ENCODE peak calls at places on chromosomes 1 and 21, in eight cellular contexts. R is neural crest cell, U is fibroblast of the aortic adventitia, J is transverse colon, M is cardiac muscle cell, O is progenitor cell of endocrine pancreas, G is esophagus muscularis mucosa, A is dorsolateral prefrontal cortex. C is an unnamed sample.

GRCh38 chr1:1264868-1265272 is 8.8 kb downstream of the UBE2J2 start:
- DNase-seq in O (no peak), J (no peak), R (no peak), U (peak; percentile 95), G (no peak), M (peak; percentile 79), A (no peak), C (peak; percentile 51)

GRCh38 chr1:231091853-231092301 is 51.8 kb upstream of the FAM89A start:
- DNase-seq in G (no peak), A (no peak), U (peak; percentile 14), O (peak; percentile 21), R (peak; percentile 63), M (peak; percentile 54), J (peak; percentile 48), C (peak; percentile 60)

GRCh38 chr1:217535601-217536377 is 95.1 kb downstream of the GPATCH2 start:
- DNase-seq in R (no peak), M (peak; percentile 42), J (no peak), U (no peak), A (no peak), O (no peak), G (no peak), C (no peak)

GRCh38 chr21:28641731-28642130 is 350.9 kb downstream of the LTN1 start:
- DNase-seq in M (no peak), J (no peak), A (no peak), O (no peak), G (no peak), R (no peak), U (no peak), C (no peak)

GRCh38 chr1:48873944-48874343 is 97.3 kb upstream of the BEND5 start:
- DNase-seq in U (no peak), J (no peak), A (peak; percentile 62), R (no peak), O (no peak), G (no peak), M (no peak), C (no peak)

GRCh38 chr1:12572506-12572905 is 45.5 kb downstream of the DHRS3 start:
- DNase-seq in A (no peak), R (no peak), G (no peak), J (no peak), U (no peak), M (peak; percentile 87), O (no peak), C (no peak)

GRCh38 chr1:168848041-168848440 is 119.0 kb upstream of the DPT start:
- DNase-seq in J (no peak), A (no peak), O (no peak), U (no peak), R (no peak), M (no peak), G (no peak), C (no peak)

GRCh38 chr1:119646521-119647227 is 1.4 kb downstream of the ZNF697 start:
- DNase-seq in A (no peak), G (no peak), J (no peak), R (no peak), O (no peak), M (peak; percentile 63), U (peak; percentile 49), C (peak; percentile 3)

GRCh38 chr1:214292317-214292716 is 11.4 kb downstream of the SMYD2 start:
- DNase-seq in O (no peak), U (no peak), G (no peak), J (no peak), M (peak; percentile 55), R (no peak), A (no peak), C (no peak)

GRCh38 chr1:3426956-3427535 is 27.4 kb upstream of the ARHGEF16 start:
- DNase-seq in J (no peak), G (no peak), U (no peak), A (no peak), O (no peak), R (no peak), M (no peak), C (no peak)

GRCh38 chr1:57591854-57592253 is 168.0 kb upstream of the DAB1 start:
- DNase-seq in J (no peak), R (no peak), O (no peak), M (no peak), G (no peak), U (no peak), A (no peak), C (no peak)

GRCh38 chr1:39671793-39672550 is at the start of gene NT5C1A:
- DNase-seq in U (no peak), J (peak; percentile 15), A (peak; percentile 67), R (peak; percentile 15), M (peak; percentile 33), O (no peak), G (no peak), C (peak; percentile 53)

GRCh38 chr1:231039161-231040018 is 664 bp downstream of the FAM89A start:
- DNase-seq in A (no peak), U (peak; percentile 26), G (no peak), J (peak; percentile 35), M (peak; percentile 50), O (peak; percentile 25), R (peak; percentile 32), C (peak; percentile 58)

GRCh38 chr1:97571760-97572159 is 349.1 kb downstream of the DPYD start:
- DNase-seq in R (no peak), J (no peak), U (peak; percentile 55), A (no peak), M (peak; percentile 17), G (no peak), O (no peak), C (no peak)

GRCh38 chr21:31725202-31725840 is 6.6 kb downstream of the SCAF4 start:
- DNase-seq in U (no peak), J (no peak), M (no peak), G (no peak), A (no peak), O (no peak), R (no peak), C (peak; percentile 39)

GRCh38 chr21:31710586-31710985 is 21.3 kb downstream of the SCAF4 start:
- DNase-seq in O (no peak), M (peak; percentile 50), J (no peak), R (no peak), U (peak; percentile 83), A (no peak), G (no peak), C (no peak)

GRCh38 chr1:186541003-186541402 is 80.1 kb upstream of the PDC start:
- DNase-seq in R (no peak), J (no peak), A (no peak), O (no peak), U (no peak), M (no peak), G (no peak), C (no peak)

GRCh38 chr1:203143671-203144070 is 16.1 kb downstream of the ADORA1 start:
- DNase-seq in U (no peak), G (no peak), R (no peak), A (no peak), O (no peak), M (no peak), J (no peak), C (no peak)

DNA sequence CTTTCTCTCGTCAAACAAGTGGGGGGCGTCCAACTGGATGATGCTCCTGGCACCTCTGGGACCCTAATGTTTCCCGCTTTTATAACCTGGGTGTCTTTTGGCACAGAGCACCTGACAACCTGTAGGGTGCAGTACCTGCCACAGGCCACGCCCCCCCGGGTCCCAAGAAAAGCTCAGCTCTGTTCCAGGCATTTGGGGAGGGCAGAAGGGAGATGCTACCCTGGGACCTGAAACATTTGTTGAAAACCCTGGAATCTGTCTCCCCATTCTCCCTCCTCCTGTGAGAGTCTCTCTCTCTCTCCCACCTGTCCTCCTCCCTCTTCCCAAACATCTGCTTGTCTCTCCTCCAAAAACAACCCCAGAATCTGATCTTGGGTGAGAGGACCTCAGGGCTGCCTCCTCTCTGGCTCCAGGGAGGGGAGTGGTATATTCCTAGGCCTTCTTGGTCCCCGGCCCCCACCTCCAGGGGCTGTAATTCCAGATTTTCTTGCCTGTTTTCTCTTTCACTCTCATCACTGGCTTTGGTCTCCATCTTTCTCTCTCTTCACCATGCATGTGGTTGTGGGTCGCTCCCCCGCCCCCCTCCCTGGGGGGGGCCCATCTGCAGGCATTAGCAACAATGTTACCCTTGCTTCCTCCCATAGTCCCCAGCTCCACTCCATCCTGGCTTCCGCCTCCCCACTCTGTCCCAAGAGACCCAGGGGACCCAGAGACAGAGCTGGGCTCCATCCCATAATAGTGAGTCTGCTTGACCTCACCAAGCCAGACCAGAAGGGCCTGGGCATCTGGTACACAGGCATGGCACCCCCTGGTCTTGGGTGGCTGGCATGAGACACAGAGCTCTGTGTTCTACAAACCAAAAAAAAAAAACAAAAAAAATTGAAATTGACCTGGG is 4.1 kb downstream of the AHDC1 start:
- DNase-seq in U (no peak), R (no peak), O (no peak), A (no peak), M (no peak), G (no peak), J (no peak), C (peak; percentile 42)
- TF ChIP-seq CTCF in U (no peak), R (no peak), O (peak; percentile 20), A (no peak), M (no peak), G (no peak), J (no peak), C (no peak)

DNA sequence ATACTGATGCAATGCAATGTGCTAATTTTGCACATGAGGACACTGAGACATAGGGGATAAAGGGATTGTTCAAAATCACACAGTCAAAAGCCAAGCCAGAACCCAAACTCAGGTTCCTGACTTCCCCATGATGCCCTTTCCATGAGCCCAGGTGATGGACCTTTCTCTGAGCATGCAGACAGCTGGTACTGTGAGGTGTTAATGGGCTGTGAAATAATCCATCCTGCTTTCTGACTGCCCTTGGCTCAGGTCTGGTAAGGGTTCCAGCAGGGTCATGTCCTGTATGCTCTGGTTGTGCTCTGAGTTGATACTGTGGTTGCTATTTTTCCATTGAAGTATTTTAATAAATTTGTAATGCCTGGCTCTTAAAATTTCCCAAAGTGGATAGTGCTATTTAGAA is 50.0 kb downstream of the CNIH3 start:
- DNase-seq in U (no peak), G (no peak), A (no peak), O (no peak), R (no peak), J (no peak), M (no peak), C (no peak)
- TF ChIP-seq CTCF in U (no peak), G (no peak), A (no peak), O (no peak), R (no peak), J (no peak), M (no peak), C (no peak)

DNA sequence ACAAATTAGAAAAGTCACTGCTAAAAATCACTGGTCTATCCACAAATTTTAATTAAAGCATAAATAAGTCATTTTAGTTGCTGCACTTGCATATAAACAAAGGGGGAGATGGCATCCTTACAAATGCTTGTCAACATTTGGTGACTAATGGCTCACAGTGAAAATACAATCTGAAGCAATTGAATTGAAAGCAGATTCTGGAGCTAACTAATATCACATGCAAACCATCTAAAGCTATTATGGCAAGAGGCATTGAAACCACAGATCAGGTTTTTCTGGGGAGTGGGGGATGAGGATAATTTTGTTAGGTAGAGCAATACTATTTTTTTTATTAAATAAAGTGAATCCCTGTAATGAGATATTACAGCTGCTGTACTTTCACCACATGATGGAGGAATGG is 200.7 kb downstream of the TM2D1 start:
- DNase-seq in O (no peak), G (no peak), A (no peak), U (peak; percentile 42), J (no peak), R (no peak), M (no peak), C (no peak)
- TF ChIP-seq CTCF in O (no peak), G (no peak), A (no peak), U (no peak), J (no peak), R (no peak), M (no peak), C (no peak)

GRCh38 chr1:181192277-181192676 is 103.8 kb downstream of the IER5 start:
- DNase-seq in U (no peak), J (no peak), O (no peak), M (no peak), R (no peak), G (no peak), A (no peak), C (no peak)
- TF ChIP-seq CTCF in U (no peak), J (no peak), O (no peak), M (no peak), R (no peak), G (no peak), A (no peak), C (no peak)